ENCODE peak calls at places on chromosomes 11 and 22, in four cellular contexts. One of them, this sample, is unnamed.

GRCh38 chr11:27722117-27722844 is 22.0 kb upstream of the BDNF start:
- DNase-seq in Right ventricle myocardium superior: no peak
- DNase-seq in fibroblast of the conjunctiva: no peak
- DNase-seq in GM12865: peak
- DNase-seq in this sample: no peak

GRCh38 chr22:44211946-44212930 is 31.5 kb downstream of the PARVG start:
- DNase-seq in Right ventricle myocardium superior: no peak
- DNase-seq in fibroblast of the conjunctiva: no peak
- DNase-seq in GM12865: no peak
- DNase-seq in this sample: peak

GRCh38 chr11:95432714-95433503 is 201.9 kb upstream of the SESN3 start:
- DNase-seq in Right ventricle myocardium superior: no peak
- DNase-seq in fibroblast of the conjunctiva: no peak
- DNase-seq in GM12865: no peak
- DNase-seq in this sample: no peak

GRCh38 chr11:72293910-72294533 is 50.0 kb upstream of the PHOX2A start:
- DNase-seq in Right ventricle myocardium superior: no peak
- DNase-seq in fibroblast of the conjunctiva: no peak
- DNase-seq in GM12865: no peak
- DNase-seq in this sample: no peak

GRCh38 chr22:24367841-24368240 is 59.6 kb upstream of the ADORA2A start:
- DNase-seq in Right ventricle myocardium superior: no peak
- DNase-seq in fibroblast of the conjunctiva: no peak
- DNase-seq in GM12865: no peak
- DNase-seq in this sample: no peak

GRCh38 chr11:68314886-68315580 is 2.6 kb downstream of the LRP5 start:
- DNase-seq in Right ventricle myocardium superior: peak
- DNase-seq in fibroblast of the conjunctiva: no peak
- DNase-seq in GM12865: no peak
- DNase-seq in this sample: no peak

GRCh38 chr11:114501901-114502300 is 57.8 kb downstream of the NXPE1 start:
- DNase-seq in Right ventricle myocardium superior: no peak
- DNase-seq in fibroblast of the conjunctiva: no peak
- DNase-seq in GM12865: no peak
- DNase-seq in this sample: no peak

GRCh38 chr11:11148104-11148509 is 204.9 kb downstream of the CSNK2A3 start:
- DNase-seq in Right ventricle myocardium superior: peak
- DNase-seq in fibroblast of the conjunctiva: peak
- DNase-seq in GM12865: peak
- DNase-seq in this sample: peak

GRCh38 chr11:96130061-96130460 is 206.2 kb upstream of the MTMR2 start:
- DNase-seq in Right ventricle myocardium superior: no peak
- DNase-seq in fibroblast of the conjunctiva: no peak
- DNase-seq in GM12865: peak
- DNase-seq in this sample: no peak

GRCh38 chr11:131681875-131682274 is 311.5 kb downstream of the NTM start:
- DNase-seq in Right ventricle myocardium superior: no peak
- DNase-seq in fibroblast of the conjunctiva: no peak
- DNase-seq in GM12865: no peak
- DNase-seq in this sample: no peak

GRCh38 chr22:42994917-42995562 is 19.9 kb downstream of the PACSIN2 start:
- DNase-seq in Right ventricle myocardium superior: no peak
- DNase-seq in fibroblast of the conjunctiva: peak
- DNase-seq in GM12865: peak
- DNase-seq in this sample: peak

GRCh38 chr11:69655479-69656394 is 14.8 kb downstream of the CCND1 start:
- DNase-seq in Right ventricle myocardium superior: peak
- DNase-seq in fibroblast of the conjunctiva: no peak
- DNase-seq in GM12865: no peak
- DNase-seq in this sample: no peak